ENCODE peak calls at places on chromosomes 5 and 9, in six cellular contexts. One of them, this sample, is unnamed.

GRCh38 chr9:96487949-96488348 is 38.0 kb downstream of the HABP4 start:
- DNase-seq in body of pancreas: no peak
- DNase-seq in ACHN: no peak
- DNase-seq in left colon: no peak
- DNase-seq in type B pancreatic cell: no peak
- DNase-seq in naive thymus-derived CD8-positive, alpha-beta T cell: no peak
- DNase-seq in this sample: no peak

GRCh38 chr5:144549580-144549979 is 378.9 kb downstream of the KCTD16 start:
- DNase-seq in ACHN: no peak
- DNase-seq in left colon: no peak
- DNase-seq in body of pancreas: peak; percentile 76
- DNase-seq in naive thymus-derived CD8-positive, alpha-beta T cell: no peak
- DNase-seq in type B pancreatic cell: no peak
- DNase-seq in this sample: peak; percentile 91

GRCh38 chr5:173895766-173896165 is 7.6 kb downstream of the CPEB4 start:
- DNase-seq in ACHN: no peak
- DNase-seq in type B pancreatic cell: no peak
- DNase-seq in naive thymus-derived CD8-positive, alpha-beta T cell: no peak
- DNase-seq in left colon: no peak
- DNase-seq in body of pancreas: no peak
- DNase-seq in this sample: no peak

GRCh38 chr9:21385131-21385665 is at the start of gene IFNA2:
- DNase-seq in type B pancreatic cell: no peak
- DNase-seq in left colon: no peak
- DNase-seq in body of pancreas: no peak
- DNase-seq in naive thymus-derived CD8-positive, alpha-beta T cell: no peak
- DNase-seq in ACHN: no peak
- DNase-seq in this sample: no peak

GRCh38 chr5:173780356-173781234 is 107.6 kb upstream of the CPEB4 start:
- DNase-seq in left colon: no peak
- DNase-seq in body of pancreas: peak; percentile 21
- DNase-seq in type B pancreatic cell: no peak
- DNase-seq in ACHN: no peak
- DNase-seq in naive thymus-derived CD8-positive, alpha-beta T cell: no peak
- DNase-seq in this sample: no peak

GRCh38 chr9:75101004-75101601 is 12.8 kb downstream of the OSTF1 start:
- DNase-seq in left colon: no peak
- DNase-seq in type B pancreatic cell: no peak
- DNase-seq in body of pancreas: no peak
- DNase-seq in ACHN: no peak
- DNase-seq in naive thymus-derived CD8-positive, alpha-beta T cell: no peak
- DNase-seq in this sample: no peak

GRCh38 chr9:116933251-116933650 is 246.1 kb downstream of the TRIM32 start:
- DNase-seq in ACHN: no peak
- DNase-seq in naive thymus-derived CD8-positive, alpha-beta T cell: no peak
- DNase-seq in body of pancreas: no peak
- DNase-seq in type B pancreatic cell: no peak
- DNase-seq in left colon: no peak
- DNase-seq in this sample: peak; percentile 61

GRCh38 chr9:115237383-115238087 is 119.6 kb upstream of the TNC start:
- DNase-seq in type B pancreatic cell: no peak
- DNase-seq in left colon: no peak
- DNase-seq in body of pancreas: no peak
- DNase-seq in ACHN: no peak
- DNase-seq in naive thymus-derived CD8-positive, alpha-beta T cell: no peak
- DNase-seq in this sample: peak; percentile 46

GRCh38 chr5:143562935-143563334 is 159.4 kb upstream of the NR3C1 start:
- DNase-seq in type B pancreatic cell: no peak
- DNase-seq in left colon: no peak
- DNase-seq in body of pancreas: peak; percentile 21
- DNase-seq in naive thymus-derived CD8-positive, alpha-beta T cell: no peak
- DNase-seq in ACHN: no peak
- DNase-seq in this sample: peak; percentile 90

GRCh38 chr9:89882876-89883275 is 278.1 kb downstream of the GADD45G start:
- DNase-seq in ACHN: no peak
- DNase-seq in left colon: no peak
- DNase-seq in naive thymus-derived CD8-positive, alpha-beta T cell: no peak
- DNase-seq in body of pancreas: no peak
- DNase-seq in type B pancreatic cell: peak; percentile 18
- DNase-seq in this sample: no peak

GRCh38 chr5:61020415-61020814 is 75.4 kb downstream of the NDUFAF2 start:
- DNase-seq in type B pancreatic cell: no peak
- DNase-seq in left colon: no peak
- DNase-seq in naive thymus-derived CD8-positive, alpha-beta T cell: no peak
- DNase-seq in body of pancreas: peak; percentile 23
- DNase-seq in ACHN: no peak
- DNase-seq in this sample: peak; percentile 89

GRCh38 chr5:181239062-181239663 is 4.5 kb downstream of the RACK1 start:
- DNase-seq in ACHN: no peak
- DNase-seq in body of pancreas: no peak
- DNase-seq in left colon: no peak
- DNase-seq in type B pancreatic cell: no peak
- DNase-seq in naive thymus-derived CD8-positive, alpha-beta T cell: no peak
- DNase-seq in this sample: no peak

GRCh38 chr5:93107828-93108520 is 473.0 kb downstream of the NR2F1-AS1 start:
- DNase-seq in ACHN: no peak
- DNase-seq in left colon: no peak
- DNase-seq in body of pancreas: no peak
- DNase-seq in naive thymus-derived CD8-positive, alpha-beta T cell: no peak
- DNase-seq in type B pancreatic cell: no peak
- DNase-seq in this sample: no peak

GRCh38 chr9:72129271-72130156 is 19.7 kb upstream of the GDA start:
- DNase-seq in type B pancreatic cell: no peak
- DNase-seq in body of pancreas: peak; percentile 70
- DNase-seq in naive thymus-derived CD8-positive, alpha-beta T cell: no peak
- DNase-seq in left colon: peak; percentile 54
- DNase-seq in ACHN: no peak
- DNase-seq in this sample: no peak

GRCh38 chr5:126561908-126562307 is 33.1 kb downstream of the ALDH7A1 start:
- DNase-seq in naive thymus-derived CD8-positive, alpha-beta T cell: no peak
- DNase-seq in body of pancreas: no peak
- DNase-seq in left colon: no peak
- DNase-seq in ACHN: no peak
- DNase-seq in type B pancreatic cell: no peak
- DNase-seq in this sample: peak; percentile 16

GRCh38 chr5:171848006-171848405 is 62.4 kb downstream of the SMIM23 start:
- DNase-seq in left colon: no peak
- DNase-seq in body of pancreas: no peak
- DNase-seq in naive thymus-derived CD8-positive, alpha-beta T cell: no peak
- DNase-seq in ACHN: no peak
- DNase-seq in type B pancreatic cell: no peak
- DNase-seq in this sample: no peak

GRCh38 chr9:136840877-136841645 is 1.2 kb upstream of the AJM1 start:
- DNase-seq in type B pancreatic cell: no peak
- DNase-seq in left colon: peak; percentile 94
- DNase-seq in ACHN: peak; percentile 43
- DNase-seq in naive thymus-derived CD8-positive, alpha-beta T cell: no peak
- DNase-seq in body of pancreas: peak; percentile 95
- DNase-seq in this sample: peak; percentile 62

GRCh38 chr9:88535932-88536324 is 950 bp downstream of the NXNL2 start:
- DNase-seq in type B pancreatic cell: no peak
- DNase-seq in body of pancreas: no peak
- DNase-seq in ACHN: peak; percentile 38
- DNase-seq in left colon: no peak
- DNase-seq in naive thymus-derived CD8-positive, alpha-beta T cell: no peak
- DNase-seq in this sample: no peak

GRCh38 chr5:131379723-131380122 is 115.9 kb downstream of the CDC42SE2 start:
- DNase-seq in left colon: no peak
- DNase-seq in body of pancreas: peak; percentile 15
- DNase-seq in type B pancreatic cell: no peak
- DNase-seq in ACHN: peak; percentile 87
- DNase-seq in naive thymus-derived CD8-positive, alpha-beta T cell: peak; percentile 77
- DNase-seq in this sample: no peak

GRCh38 chr5:75331-76320 is 16.3 kb upstream of the PLEKHG4B start:
- DNase-seq in left colon: no peak
- DNase-seq in type B pancreatic cell: peak; percentile 52
- DNase-seq in ACHN: no peak
- DNase-seq in body of pancreas: no peak
- DNase-seq in naive thymus-derived CD8-positive, alpha-beta T cell: no peak
- DNase-seq in this sample: no peak

GRCh38 chr9:38131729-38132128 is 62.7 kb upstream of the SHB start:
- DNase-seq in left colon: no peak
- DNase-seq in type B pancreatic cell: no peak
- DNase-seq in naive thymus-derived CD8-positive, alpha-beta T cell: no peak
- DNase-seq in body of pancreas: no peak
- DNase-seq in ACHN: no peak
- DNase-seq in this sample: no peak

GRCh38 chr9:135448570-135449180 is 30.9 kb upstream of the PPP1R26 start:
- DNase-seq in type B pancreatic cell: no peak
- DNase-seq in left colon: no peak
- DNase-seq in naive thymus-derived CD8-positive, alpha-beta T cell: no peak
- DNase-seq in ACHN: no peak
- DNase-seq in body of pancreas: no peak
- DNase-seq in this sample: no peak

GRCh38 chr9:128913048-128913900 is 7.5 kb upstream of the PHYHD1 start:
- DNase-seq in body of pancreas: no peak
- DNase-seq in naive thymus-derived CD8-positive, alpha-beta T cell: no peak
- DNase-seq in ACHN: no peak
- DNase-seq in type B pancreatic cell: no peak
- DNase-seq in left colon: no peak
- DNase-seq in this sample: no peak

GRCh38 chr9:12314589-12314988 is 378.6 kb upstream of the TYRP1 start:
- DNase-seq in naive thymus-derived CD8-positive, alpha-beta T cell: no peak
- DNase-seq in type B pancreatic cell: no peak
- DNase-seq in body of pancreas: no peak
- DNase-seq in ACHN: no peak
- DNase-seq in left colon: no peak
- DNase-seq in this sample: no peak

GRCh38 chr9:86097510-86098224 is 1.7 kb downstream of the GOLM1 start:
- DNase-seq in left colon: peak; percentile 42
- DNase-seq in body of pancreas: no peak
- DNase-seq in naive thymus-derived CD8-positive, alpha-beta T cell: no peak
- DNase-seq in type B pancreatic cell: no peak
- DNase-seq in ACHN: no peak
- DNase-seq in this sample: no peak

This sample was measured in MCF 10A.